ENCODE peak calls at places on chromosomes 3 and 15, in six cellular contexts. One of them, this sample, is unnamed.

GRCh38 chr3:43055393-43055792 is 50.5 kb downstream of the POMGNT2 start:
- DNase-seq in OCI-LY7: no peak
- DNase-seq in AG04450: no peak
- DNase-seq in fibroblast of pulmonary artery: no peak
- DNase-seq in GM06990: no peak
- DNase-seq in foreskin fibroblast: no peak
- DNase-seq in this sample: no peak

GRCh38 chr3:157531771-157532170 is 28.6 kb upstream of the VEPH1 start:
- DNase-seq in GM06990: no peak
- DNase-seq in fibroblast of pulmonary artery: no peak
- DNase-seq in foreskin fibroblast: no peak
- DNase-seq in OCI-LY7: no peak
- DNase-seq in AG04450: no peak
- DNase-seq in this sample: no peak

GRCh38 chr15:100602822-100603393 is 519 bp downstream of the ASB7 start:
- DNase-seq in GM06990: peak; percentile 67
- DNase-seq in foreskin fibroblast: no peak
- DNase-seq in AG04450: no peak
- DNase-seq in OCI-LY7: peak; percentile 69
- DNase-seq in fibroblast of pulmonary artery: peak; percentile 8
- DNase-seq in this sample: no peak

GRCh38 chr3:150379469-150379868 is 28.6 kb upstream of the TSC22D2 start:
- DNase-seq in OCI-LY7: no peak
- DNase-seq in AG04450: no peak
- DNase-seq in GM06990: no peak
- DNase-seq in fibroblast of pulmonary artery: no peak
- DNase-seq in foreskin fibroblast: no peak
- DNase-seq in this sample: no peak

GRCh38 chr3:15527031-15527459 is 5.5 kb upstream of the COLQ start:
- DNase-seq in AG04450: no peak
- DNase-seq in fibroblast of pulmonary artery: peak; percentile 21
- DNase-seq in OCI-LY7: peak; percentile 5
- DNase-seq in foreskin fibroblast: no peak
- DNase-seq in GM06990: no peak
- DNase-seq in this sample: no peak

GRCh38 chr3:134803051-134803505 is 8.0 kb downstream of the EPHB1 start:
- DNase-seq in foreskin fibroblast: no peak
- DNase-seq in GM06990: peak; percentile 15
- DNase-seq in OCI-LY7: no peak
- DNase-seq in fibroblast of pulmonary artery: no peak
- DNase-seq in AG04450: no peak
- DNase-seq in this sample: no peak

GRCh38 chr3:108001457-108001856 is 89.4 kb downstream of the CD47 start:
- DNase-seq in AG04450: no peak
- DNase-seq in OCI-LY7: no peak
- DNase-seq in GM06990: no peak
- DNase-seq in fibroblast of pulmonary artery: no peak
- DNase-seq in foreskin fibroblast: peak; percentile 18
- DNase-seq in this sample: no peak

GRCh38 chr15:59616390-59616789 is 4.8 kb downstream of the GCNT3 start:
- DNase-seq in OCI-LY7: peak; percentile 7
- DNase-seq in foreskin fibroblast: no peak
- DNase-seq in AG04450: no peak
- DNase-seq in GM06990: no peak
- DNase-seq in fibroblast of pulmonary artery: no peak
- DNase-seq in this sample: no peak

GRCh38 chr15:80587816-80588456 is 107.2 kb upstream of the ABHD17C start:
- DNase-seq in OCI-LY7: no peak
- DNase-seq in AG04450: no peak
- DNase-seq in fibroblast of pulmonary artery: peak; percentile 61
- DNase-seq in GM06990: no peak
- DNase-seq in foreskin fibroblast: no peak
- DNase-seq in this sample: no peak

GRCh38 chr15:80418892-80419537 is 14.8 kb downstream of the ARNT2 start:
- DNase-seq in foreskin fibroblast: peak; percentile 23
- DNase-seq in AG04450: peak; percentile 26
- DNase-seq in fibroblast of pulmonary artery: peak; percentile 70
- DNase-seq in OCI-LY7: peak; percentile 38
- DNase-seq in GM06990: no peak
- DNase-seq in this sample: peak; percentile 29

GRCh38 chr3:78258798-78259197 is 1218.9 kb downstream of the ROBO2 start:
- DNase-seq in fibroblast of pulmonary artery: peak; percentile 74
- DNase-seq in OCI-LY7: no peak
- DNase-seq in AG04450: peak; percentile 63
- DNase-seq in GM06990: no peak
- DNase-seq in foreskin fibroblast: peak; percentile 71
- DNase-seq in this sample: peak; percentile 55

GRCh38 chr3:27387625-27388024 is 18.4 kb upstream of the NEK10 start:
- DNase-seq in OCI-LY7: no peak
- DNase-seq in foreskin fibroblast: no peak
- DNase-seq in GM06990: no peak
- DNase-seq in AG04450: no peak
- DNase-seq in fibroblast of pulmonary artery: peak; percentile 47
- DNase-seq in this sample: no peak

GRCh38 chr3:134857776-134858515 is 62.9 kb downstream of the EPHB1 start:
- DNase-seq in foreskin fibroblast: no peak
- DNase-seq in AG04450: no peak
- DNase-seq in fibroblast of pulmonary artery: no peak
- DNase-seq in GM06990: no peak
- DNase-seq in OCI-LY7: no peak
- DNase-seq in this sample: no peak

GRCh38 chr3:146277953-146278631 is 27.2 kb upstream of the PLSCR4 start:
- DNase-seq in GM06990: no peak
- DNase-seq in AG04450: peak; percentile 68
- DNase-seq in OCI-LY7: no peak
- DNase-seq in fibroblast of pulmonary artery: peak; percentile 98
- DNase-seq in foreskin fibroblast: peak; percentile 88
- DNase-seq in this sample: peak; percentile 56

GRCh38 chr3:18559323-18559972 is 134.3 kb upstream of the SATB1 start:
- DNase-seq in AG04450: no peak
- DNase-seq in GM06990: no peak
- DNase-seq in OCI-LY7: peak; percentile 70
- DNase-seq in foreskin fibroblast: no peak
- DNase-seq in fibroblast of pulmonary artery: peak; percentile 41
- DNase-seq in this sample: no peak

GRCh38 chr3:128463354-128463753 is 3.3 kb downstream of the DNAJB8 start:
- DNase-seq in AG04450: no peak
- DNase-seq in fibroblast of pulmonary artery: no peak
- DNase-seq in foreskin fibroblast: no peak
- DNase-seq in GM06990: no peak
- DNase-seq in OCI-LY7: no peak
- DNase-seq in this sample: no peak

GRCh38 chr3:59503441-59503840 is 453.6 kb upstream of the CFAP20DC start:
- DNase-seq in OCI-LY7: no peak
- DNase-seq in AG04450: no peak
- DNase-seq in fibroblast of pulmonary artery: no peak
- DNase-seq in GM06990: no peak
- DNase-seq in foreskin fibroblast: no peak
- DNase-seq in this sample: no peak

GRCh38 chr3:43206632-43207031 is 79.7 kb upstream of the SNRK start:
- DNase-seq in AG04450: no peak
- DNase-seq in OCI-LY7: no peak
- DNase-seq in GM06990: no peak
- DNase-seq in fibroblast of pulmonary artery: no peak
- DNase-seq in foreskin fibroblast: no peak
- DNase-seq in this sample: no peak

GRCh38 chr3:100500320-100500880 is 8.0 kb downstream of the TMEM45A start:
- DNase-seq in OCI-LY7: no peak
- DNase-seq in AG04450: no peak
- DNase-seq in fibroblast of pulmonary artery: no peak
- DNase-seq in foreskin fibroblast: no peak
- DNase-seq in GM06990: no peak
- DNase-seq in this sample: no peak

GRCh38 chr3:25960776-25961175 is 170.9 kb downstream of the OXSM start:
- DNase-seq in AG04450: no peak
- DNase-seq in fibroblast of pulmonary artery: no peak
- DNase-seq in OCI-LY7: no peak
- DNase-seq in GM06990: no peak
- DNase-seq in foreskin fibroblast: no peak
- DNase-seq in this sample: no peak

GRCh38 chr3:25957026-25957425 is 167.1 kb downstream of the OXSM start:
- DNase-seq in GM06990: no peak
- DNase-seq in foreskin fibroblast: no peak
- DNase-seq in OCI-LY7: no peak
- DNase-seq in AG04450: no peak
- DNase-seq in fibroblast of pulmonary artery: no peak
- DNase-seq in this sample: no peak

GRCh38 chr3:25967385-25967784 is 177.5 kb downstream of the OXSM start:
- DNase-seq in GM06990: no peak
- DNase-seq in fibroblast of pulmonary artery: no peak
- DNase-seq in OCI-LY7: no peak
- DNase-seq in AG04450: no peak
- DNase-seq in foreskin fibroblast: no peak
- DNase-seq in this sample: no peak

GRCh38 chr3:25962255-25962654 is 172.4 kb downstream of the OXSM start:
- DNase-seq in GM06990: no peak
- DNase-seq in fibroblast of pulmonary artery: no peak
- DNase-seq in OCI-LY7: peak; percentile 4
- DNase-seq in foreskin fibroblast: no peak
- DNase-seq in AG04450: no peak
- DNase-seq in this sample: no peak
- TF ChIP-seq CTCF in GM06990: peak; percentile 10
- TF ChIP-seq CTCF in fibroblast of pulmonary artery: no peak
- TF ChIP-seq CTCF in OCI-LY7: peak; percentile 49
- TF ChIP-seq CTCF in foreskin fibroblast: no peak
- TF ChIP-seq CTCF in AG04450: peak; percentile 4
- TF ChIP-seq CTCF in this sample: no peak

GRCh38 chr3:64164309-64164708 is 61.0 kb downstream of the PRICKLE2 start:
- DNase-seq in AG04450: no peak
- DNase-seq in foreskin fibroblast: no peak
- DNase-seq in GM06990: no peak
- DNase-seq in fibroblast of pulmonary artery: no peak
- DNase-seq in OCI-LY7: no peak
- DNase-seq in this sample: no peak

GRCh38 chr3:64160000-64160690 is 65.1 kb downstream of the PRICKLE2 start:
- DNase-seq in GM06990: no peak
- DNase-seq in fibroblast of pulmonary artery: no peak
- DNase-seq in AG04450: no peak
- DNase-seq in foreskin fibroblast: no peak
- DNase-seq in OCI-LY7: no peak
- DNase-seq in this sample: no peak

GRCh38 chr3:64163019-64163754 is 62.1 kb downstream of the PRICKLE2 start:
- DNase-seq in OCI-LY7: no peak
- DNase-seq in GM06990: no peak
- DNase-seq in AG04450: no peak
- DNase-seq in fibroblast of pulmonary artery: no peak
- DNase-seq in foreskin fibroblast: no peak
- DNase-seq in this sample: no peak

GRCh38 chr3:64163755-64164148 is 61.5 kb downstream of the PRICKLE2 start:
- DNase-seq in GM06990: peak; percentile 22
- DNase-seq in OCI-LY7: no peak
- DNase-seq in AG04450: peak; percentile 74
- DNase-seq in fibroblast of pulmonary artery: peak; percentile 90
- DNase-seq in foreskin fibroblast: peak; percentile 81
- DNase-seq in this sample: peak; percentile 56

DNA sequence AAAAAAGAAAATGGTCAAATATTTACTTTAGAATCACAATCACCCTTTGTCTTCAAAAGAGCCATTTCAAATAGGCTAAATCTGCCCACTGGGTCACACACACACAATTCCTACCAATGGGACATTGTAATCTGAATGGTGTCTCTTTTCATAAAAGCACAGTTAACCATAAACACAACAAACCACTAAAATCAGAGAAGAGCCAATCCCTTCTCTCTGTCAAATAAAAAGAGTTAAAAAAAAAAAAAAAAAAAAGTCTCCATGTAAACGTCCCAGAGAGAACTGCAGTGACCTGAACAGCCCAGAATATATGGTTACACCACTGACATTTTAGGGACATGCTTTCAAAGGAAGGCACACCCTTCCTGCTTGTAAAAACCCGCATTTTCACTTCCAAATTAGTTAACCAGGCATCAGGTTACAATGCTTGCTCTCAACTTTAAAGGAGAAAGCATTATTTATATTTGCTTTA is 63.7 kb downstream of the PRICKLE2 start:
- DNase-seq in OCI-LY7: no peak
- DNase-seq in fibroblast of pulmonary artery: no peak
- DNase-seq in GM06990: no peak
- DNase-seq in AG04450: no peak
- DNase-seq in foreskin fibroblast: no peak
- DNase-seq in this sample: no peak
- H3K4me3 ChIP-seq in OCI-LY7: no peak overlapping the region
- H3K4me3 ChIP-seq in fibroblast of pulmonary artery: no peak overlapping the region
- H3K4me3 ChIP-seq in GM06990: no peak overlapping the region
- H3K4me3 ChIP-seq in AG04450: no peak overlapping the region
- H3K4me3 ChIP-seq in foreskin fibroblast: no peak overlapping the region
- H3K4me3 ChIP-seq in this sample: no peak overlapping the region

DNA sequence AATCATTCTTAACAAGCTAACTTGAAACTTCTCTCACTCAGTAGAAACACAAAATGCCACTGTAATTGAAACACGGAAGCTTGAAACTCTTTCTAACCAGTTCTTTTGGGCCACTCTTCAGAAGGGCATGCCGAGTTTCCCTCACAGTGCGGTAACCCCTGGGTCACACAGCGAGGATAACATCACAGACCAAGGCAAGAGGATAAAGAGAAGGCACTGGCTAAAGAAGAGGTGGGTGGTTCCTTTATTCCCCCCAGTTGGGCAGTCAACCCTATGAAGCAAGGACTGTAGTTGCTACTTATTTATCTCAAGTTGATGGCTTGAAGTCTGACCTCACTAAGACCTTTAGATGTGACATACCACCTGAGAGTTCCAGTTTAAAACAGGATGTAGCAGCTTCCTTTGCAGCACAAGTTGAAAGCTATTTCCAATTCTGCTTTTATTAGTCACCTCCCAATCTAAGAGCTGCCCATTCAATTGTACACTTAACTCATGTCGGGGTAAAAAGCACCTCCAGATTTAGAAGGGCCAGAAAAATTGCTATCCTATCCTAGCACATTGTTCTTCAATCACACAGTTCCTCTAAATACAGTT is 272.4 kb downstream of the TIGIT start:
- DNase-seq in GM06990: peak; percentile 9
- DNase-seq in fibroblast of pulmonary artery: no peak
- DNase-seq in AG04450: no peak
- DNase-seq in OCI-LY7: no peak
- DNase-seq in foreskin fibroblast: no peak
- DNase-seq in this sample: no peak
- TF ChIP-seq CTCF in GM06990: no peak
- TF ChIP-seq CTCF in fibroblast of pulmonary artery: no peak
- TF ChIP-seq CTCF in AG04450: no peak
- TF ChIP-seq CTCF in OCI-LY7: no peak
- TF ChIP-seq CTCF in foreskin fibroblast: no peak
- TF ChIP-seq CTCF in this sample: no peak

DNA sequence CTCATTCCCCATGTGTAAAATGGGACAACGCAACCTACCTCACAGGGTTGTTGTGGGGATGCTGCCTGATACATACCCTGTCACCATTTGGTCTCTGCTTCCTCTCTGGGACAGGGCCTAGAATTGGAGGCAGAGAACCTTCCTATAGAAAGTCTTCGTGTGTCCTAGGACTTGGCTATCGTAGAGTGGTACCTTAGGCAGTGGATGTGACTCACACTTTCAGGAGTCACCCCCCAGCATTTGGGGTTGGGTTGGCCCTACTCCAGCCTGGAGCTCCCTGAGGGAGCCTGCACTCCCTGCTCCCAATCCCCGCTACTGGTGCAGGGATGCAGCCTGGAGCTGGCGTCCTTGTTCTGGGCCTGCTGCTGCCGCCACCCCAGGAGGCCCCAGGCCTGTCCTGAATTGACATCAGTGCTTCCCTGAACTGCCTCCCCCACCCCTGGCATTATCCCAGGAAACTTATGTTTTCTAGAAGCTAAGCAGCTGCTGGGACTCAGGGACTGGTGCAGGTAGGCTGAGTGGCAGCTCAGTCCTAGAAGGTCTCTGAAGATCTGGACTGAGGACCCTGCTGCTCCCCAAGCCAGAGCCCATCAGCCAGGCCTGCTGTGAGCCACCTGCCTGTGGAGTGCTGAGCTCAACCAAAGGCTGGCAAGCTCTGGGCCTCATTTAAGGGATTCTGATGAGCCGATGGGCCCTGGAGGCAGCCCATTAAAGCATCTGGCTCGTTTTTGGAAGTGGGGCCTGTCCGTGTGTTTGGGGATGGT is 9.9 kb downstream of the C15orf39 start:
- DNase-seq in GM06990: no peak
- DNase-seq in fibroblast of pulmonary artery: no peak
- DNase-seq in foreskin fibroblast: no peak
- DNase-seq in OCI-LY7: no peak
- DNase-seq in AG04450: no peak
- DNase-seq in this sample: no peak
- H3K4me3 ChIP-seq in GM06990: no peak overlapping the region
- H3K4me3 ChIP-seq in fibroblast of pulmonary artery: no peak overlapping the region
- H3K4me3 ChIP-seq in foreskin fibroblast: no peak overlapping the region
- H3K4me3 ChIP-seq in OCI-LY7: no peak overlapping the region
- H3K4me3 ChIP-seq in AG04450: no peak overlapping the region
- H3K4me3 ChIP-seq in this sample: no peak overlapping the region

This sample was measured in HFF-Myc.